ENCODE peak calls at places on chromosomes 2 and 18, in five cellular contexts. One of them, this sample, is unnamed.
A peak's percentile ranks its signal among the peaks of the same experiment; 100 is the strongest.

GRCh38 chr2:76958749-76959148 is 563.4 kb downstream of the LRRTM4 start:
- DNase-seq in adrenal gland: no peak
- DNase-seq in A549: no peak
- DNase-seq in NB4: peak; percentile 38
- DNase-seq in ovary: no peak
- DNase-seq in this sample: no peak

GRCh38 chr2:129812654-129813053 is 166.8 kb upstream of the RAB6C start:
- DNase-seq in ovary: no peak
- DNase-seq in NB4: no peak
- DNase-seq in adrenal gland: no peak
- DNase-seq in A549: no peak
- DNase-seq in this sample: no peak

GRCh38 chr2:60100034-60100433 is 453.4 kb downstream of the BCL11A start:
- DNase-seq in NB4: peak; percentile 99
- DNase-seq in ovary: no peak
- DNase-seq in adrenal gland: no peak
- DNase-seq in A549: no peak
- DNase-seq in this sample: no peak

GRCh38 chr2:61758991-61759390 is 94.9 kb downstream of the FAM161A start:
- DNase-seq in ovary: no peak
- DNase-seq in NB4: peak; percentile 67
- DNase-seq in adrenal gland: no peak
- DNase-seq in A549: peak; percentile 26
- DNase-seq in this sample: no peak

GRCh38 chr2:72744049-72744448 is 81.8 kb downstream of the EXOC6B start:
- DNase-seq in NB4: no peak
- DNase-seq in ovary: no peak
- DNase-seq in A549: peak; percentile 18
- DNase-seq in adrenal gland: no peak
- DNase-seq in this sample: no peak

GRCh38 chr2:84894758-84895520 is 10.5 kb upstream of the TMSB10 start:
- DNase-seq in A549: no peak
- DNase-seq in ovary: no peak
- DNase-seq in adrenal gland: no peak
- DNase-seq in NB4: peak; percentile 52
- DNase-seq in this sample: no peak

GRCh38 chr2:232229296-232229916 is 149.1 kb upstream of the ALPP start:
- DNase-seq in A549: peak; percentile 25
- DNase-seq in adrenal gland: no peak
- DNase-seq in NB4: no peak
- DNase-seq in ovary: no peak
- DNase-seq in this sample: no peak

GRCh38 chr2:5464657-5465056 is 227.5 kb upstream of the SOX11 start:
- DNase-seq in adrenal gland: no peak
- DNase-seq in ovary: no peak
- DNase-seq in NB4: no peak
- DNase-seq in A549: no peak
- DNase-seq in this sample: no peak

GRCh38 chr2:140442319-140442718 is 1662.1 kb upstream of the NXPH2 start:
- DNase-seq in adrenal gland: no peak
- DNase-seq in ovary: no peak
- DNase-seq in A549: no peak
- DNase-seq in NB4: no peak
- DNase-seq in this sample: no peak

GRCh38 chr2:27765621-27766286 is 5.8 kb upstream of the MRPL33 start:
- DNase-seq in NB4: no peak
- DNase-seq in ovary: peak; percentile 82
- DNase-seq in adrenal gland: peak; percentile 79
- DNase-seq in A549: peak; percentile 37
- DNase-seq in this sample: peak; percentile 41

GRCh38 chr2:32678825-32679224 is 51.0 kb downstream of the TTC27 start:
- DNase-seq in adrenal gland: no peak
- DNase-seq in NB4: no peak
- DNase-seq in A549: peak; percentile 35
- DNase-seq in ovary: no peak
- DNase-seq in this sample: no peak

GRCh38 chr2:66761826-66762225 is 326.9 kb downstream of the MEIS1 start:
- DNase-seq in adrenal gland: no peak
- DNase-seq in ovary: no peak
- DNase-seq in NB4: no peak
- DNase-seq in A549: no peak
- DNase-seq in this sample: no peak

GRCh38 chr2:64137567-64137966 is 6.7 kb downstream of the PELI1 start:
- DNase-seq in ovary: no peak
- DNase-seq in A549: no peak
- DNase-seq in adrenal gland: no peak
- DNase-seq in NB4: peak; percentile 66
- DNase-seq in this sample: peak; percentile 9

GRCh38 chr2:88765154-88765948 is 73.9 kb downstream of the RPIA start:
- DNase-seq in adrenal gland: no peak
- DNase-seq in NB4: no peak
- DNase-seq in ovary: no peak
- DNase-seq in A549: peak; percentile 41
- DNase-seq in this sample: peak; percentile 79

GRCh38 chr2:128232965-128233789 is 85.5 kb downstream of the HS6ST1 start:
- DNase-seq in adrenal gland: peak; percentile 92
- DNase-seq in A549: peak; percentile 82
- DNase-seq in NB4: peak; percentile 91
- DNase-seq in ovary: peak; percentile 81
- DNase-seq in this sample: peak; percentile 90

GRCh38 chr2:204251977-204252376 is 293.3 kb upstream of the PARD3B start:
- DNase-seq in adrenal gland: no peak
- DNase-seq in NB4: no peak
- DNase-seq in A549: no peak
- DNase-seq in ovary: no peak
- DNase-seq in this sample: no peak

GRCh38 chr2:95206086-95206485 is 1.2 kb upstream of the ZNF892 start:
- DNase-seq in A549: no peak
- DNase-seq in ovary: no peak
- DNase-seq in adrenal gland: no peak
- DNase-seq in NB4: no peak
- DNase-seq in this sample: no peak

GRCh38 chr2:71611781-71612545 is 158.6 kb downstream of the DYSF start:
- DNase-seq in adrenal gland: peak; percentile 12
- DNase-seq in NB4: no peak
- DNase-seq in ovary: no peak
- DNase-seq in A549: no peak
- DNase-seq in this sample: no peak

GRCh38 chr18:57837917-57838548 is 34.9 kb upstream of the ATP8B1 start:
- DNase-seq in ovary: no peak
- DNase-seq in A549: no peak
- DNase-seq in NB4: no peak
- DNase-seq in adrenal gland: no peak
- DNase-seq in this sample: no peak

GRCh38 chr2:138744709-138745108 is 35.5 kb downstream of the NXPH2 start:
- DNase-seq in A549: no peak
- DNase-seq in ovary: no peak
- DNase-seq in NB4: no peak
- DNase-seq in adrenal gland: no peak
- DNase-seq in this sample: no peak

GRCh38 chr18:45962461-45962860 is 4.7 kb downstream of the EPG5 start:
- DNase-seq in A549: no peak
- DNase-seq in NB4: peak; percentile 4
- DNase-seq in adrenal gland: no peak
- DNase-seq in ovary: no peak
- DNase-seq in this sample: peak; percentile 27

GRCh38 chr2:108971661-108972566 is 17.1 kb downstream of the EDAR start:
- DNase-seq in NB4: no peak
- DNase-seq in A549: peak; percentile 76
- DNase-seq in ovary: no peak
- DNase-seq in adrenal gland: no peak
- DNase-seq in this sample: no peak

GRCh38 chr2:226556050-226556449 is 243.6 kb downstream of the IRS1 start:
- DNase-seq in adrenal gland: no peak
- DNase-seq in ovary: no peak
- DNase-seq in A549: no peak
- DNase-seq in NB4: no peak
- DNase-seq in this sample: no peak

GRCh38 chr18:7185701-7186100 is 45.2 kb upstream of the LRRC30 start:
- DNase-seq in adrenal gland: no peak
- DNase-seq in A549: no peak
- DNase-seq in NB4: no peak
- DNase-seq in ovary: no peak
- DNase-seq in this sample: no peak

GRCh38 chr2:96739051-96739632 is 722 bp downstream of the LMAN2L start:
- DNase-seq in A549: no peak
- DNase-seq in ovary: no peak
- DNase-seq in adrenal gland: no peak
- DNase-seq in NB4: no peak
- DNase-seq in this sample: peak; percentile 44

GRCh38 chr18:65750421-65751144 is at the start of gene CDH7:
- DNase-seq in adrenal gland: no peak
- DNase-seq in NB4: no peak
- DNase-seq in A549: no peak
- DNase-seq in ovary: peak; percentile 6
- DNase-seq in this sample: no peak

GRCh38 chr2:189088566-189089225 is 90.9 kb downstream of the COL5A2 start:
- DNase-seq in A549: no peak
- DNase-seq in NB4: no peak
- DNase-seq in ovary: no peak
- DNase-seq in adrenal gland: no peak
- DNase-seq in this sample: no peak

GRCh38 chr2:42025151-42025582 is 22.7 kb upstream of the PKDCC start:
- DNase-seq in A549: no peak
- DNase-seq in adrenal gland: peak; percentile 32
- DNase-seq in NB4: no peak
- DNase-seq in ovary: peak; percentile 77
- DNase-seq in this sample: no peak

DNA sequence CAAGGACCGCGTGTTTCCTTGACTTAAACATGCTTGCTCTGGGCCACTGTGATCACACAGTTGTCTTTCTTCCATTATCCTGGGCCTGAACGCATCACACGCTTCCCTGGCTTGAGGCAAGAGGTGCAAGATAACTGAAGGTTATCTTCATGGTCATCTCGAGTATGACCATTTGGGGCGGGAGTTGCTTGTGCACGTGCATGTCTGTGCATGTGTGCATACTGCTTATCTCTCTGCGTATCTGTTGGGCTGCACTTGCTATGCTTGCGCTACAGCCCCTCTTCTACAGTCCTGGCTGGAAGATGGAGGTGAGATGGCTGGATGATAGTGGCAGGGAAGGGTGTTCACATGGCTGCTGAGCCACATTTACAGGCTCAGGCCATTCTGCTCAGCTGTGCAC is 27.2 kb upstream of the EFR3B start:
- DNase-seq in ovary: no peak
- DNase-seq in adrenal gland: no peak
- DNase-seq in A549: no peak
- DNase-seq in NB4: no peak
- DNase-seq in this sample: peak; percentile 39
- TF ChIP-seq POLR2A in ovary: no peak
- TF ChIP-seq POLR2A in adrenal gland: no peak
- TF ChIP-seq POLR2A in A549: no peak
- TF ChIP-seq POLR2A in NB4: no peak
- TF ChIP-seq POLR2A in this sample: no peak

DNA sequence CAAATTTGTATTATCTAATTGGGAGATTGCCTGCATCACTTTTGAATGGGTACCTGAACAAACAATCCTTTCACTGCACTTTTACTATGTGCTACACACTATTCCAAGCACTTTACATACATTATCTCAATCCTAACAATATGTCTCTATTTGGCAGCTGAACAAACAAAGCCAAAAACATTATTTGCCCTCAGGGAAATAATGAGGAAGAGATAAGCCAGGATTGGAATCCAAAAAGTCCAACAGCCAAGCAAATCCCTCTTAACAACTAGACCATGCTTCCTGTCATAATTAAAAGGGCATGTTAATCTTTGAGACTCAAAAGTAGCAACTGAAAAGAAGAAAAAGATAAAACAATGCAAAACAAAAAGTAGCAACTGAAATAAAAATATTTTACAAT is 32.1 kb downstream of the RPRD1A start:
- DNase-seq in A549: no peak
- DNase-seq in NB4: no peak
- DNase-seq in adrenal gland: no peak
- DNase-seq in ovary: no peak
- DNase-seq in this sample: no peak
- TF ChIP-seq POLR2A in A549: no peak
- TF ChIP-seq POLR2A in NB4: no peak
- TF ChIP-seq POLR2A in adrenal gland: no peak
- TF ChIP-seq POLR2A in ovary: no peak
- TF ChIP-seq POLR2A in this sample: no peak

GRCh38 chr2:83006991-83007390 is 1452.1 kb downstream of the SUCLG1 start:
- DNase-seq in ovary: no peak
- DNase-seq in adrenal gland: no peak
- DNase-seq in A549: no peak
- DNase-seq in NB4: no peak
- DNase-seq in this sample: no peak

GRCh38 chr2:82998770-82999169 is 1460.3 kb downstream of the SUCLG1 start:
- DNase-seq in adrenal gland: no peak
- DNase-seq in NB4: peak; percentile 25
- DNase-seq in ovary: no peak
- DNase-seq in A549: no peak
- DNase-seq in this sample: no peak

GRCh38 chr2:83003555-83003954 is 1455.5 kb downstream of the SUCLG1 start:
- DNase-seq in NB4: no peak
- DNase-seq in A549: no peak
- DNase-seq in adrenal gland: no peak
- DNase-seq in ovary: no peak
- DNase-seq in this sample: no peak
- TF ChIP-seq POLR2A in NB4: no peak
- TF ChIP-seq POLR2A in A549: no peak
- TF ChIP-seq POLR2A in adrenal gland: no peak
- TF ChIP-seq POLR2A in ovary: no peak
- TF ChIP-seq POLR2A in this sample: no peak

GRCh38 chr2:228720895-228721294 is 539.4 kb upstream of the SPHKAP start:
- DNase-seq in A549: no peak
- DNase-seq in ovary: no peak
- DNase-seq in NB4: no peak
- DNase-seq in adrenal gland: no peak
- DNase-seq in this sample: no peak

GRCh38 chr2:228722311-228722710 is 540.8 kb upstream of the SPHKAP start:
- DNase-seq in adrenal gland: no peak
- DNase-seq in A549: no peak
- DNase-seq in NB4: no peak
- DNase-seq in ovary: no peak
- DNase-seq in this sample: no peak

GRCh38 chr2:228728961-228729360 is 542.1 kb downstream of the PID1 start:
- DNase-seq in A549: no peak
- DNase-seq in ovary: no peak
- DNase-seq in NB4: no peak
- DNase-seq in adrenal gland: no peak
- DNase-seq in this sample: no peak

GRCh38 chr2:228725031-228725430 is 543.5 kb upstream of the SPHKAP start:
- DNase-seq in ovary: no peak
- DNase-seq in NB4: no peak
- DNase-seq in A549: no peak
- DNase-seq in adrenal gland: no peak
- DNase-seq in this sample: no peak

DNA sequence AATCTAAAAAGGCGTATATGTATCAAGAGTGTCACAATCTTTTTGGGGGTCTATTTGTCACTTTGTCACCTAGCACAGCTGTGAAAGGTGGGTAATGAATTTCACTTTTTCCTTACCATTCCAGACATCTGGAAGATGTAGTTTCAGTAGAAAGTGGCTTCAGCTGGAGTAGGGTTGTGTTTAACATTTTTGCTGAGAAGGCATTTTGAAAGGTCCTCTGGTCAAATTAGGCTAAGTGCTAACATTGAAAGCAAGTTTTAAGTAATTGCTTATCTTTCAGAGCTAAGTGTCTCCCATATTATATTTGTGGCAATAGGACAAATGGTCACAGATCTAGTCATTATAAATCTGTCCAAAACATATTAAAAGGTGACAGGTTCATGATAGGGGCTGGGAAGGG is 542.1 kb upstream of the SPHKAP start:
- DNase-seq in A549: no peak
- DNase-seq in NB4: no peak
- DNase-seq in ovary: no peak
- DNase-seq in adrenal gland: no peak
- DNase-seq in this sample: no peak
- TF ChIP-seq POLR2A in A549: no peak
- TF ChIP-seq POLR2A in NB4: no peak
- TF ChIP-seq POLR2A in ovary: no peak
- TF ChIP-seq POLR2A in adrenal gland: no peak
- TF ChIP-seq POLR2A in this sample: no peak

This sample was measured in erythroblast.